ENCODE peak calls at places on chromosomes 2 and 18, in ten cellular contexts. V, W, S, B, E, C, Z, D, R and I are unnamed samples.

GRCh38 chr2:159961005-159961404 is 101.4 kb downstream of the PLA2R1 start:
- DNase-seq in B (peak; percentile 40), Z (no peak), W (peak; percentile 50), V (peak; percentile 49), S (no peak), E (no peak), C (no peak), D (no peak), R (no peak), I (no peak)

GRCh38 chr2:168796583-168797285 is 5.7 kb upstream of the NOSTRIN start:
- DNase-seq in Z (no peak), W (no peak), V (no peak), D (no peak), R (no peak), E (no peak), B (no peak), S (no peak), C (no peak), I (no peak)

GRCh38 chr2:208657468-208657867 is 250.9 kb downstream of the PTH2R start:
- DNase-seq in Z (no peak), D (no peak), E (no peak), C (no peak), V (no peak), R (peak; percentile 55), W (no peak), S (no peak), B (no peak), I (no peak)

GRCh38 chr2:135164431-135164830 is 112.3 kb downstream of the RAB3GAP1 start:
- DNase-seq in Z (no peak), D (no peak), E (no peak), W (peak; percentile 74), B (peak; percentile 95), V (no peak), S (no peak), C (no peak), R (no peak), I (no peak)

GRCh38 chr18:24421831-24422230 is 4.6 kb upstream of the IMPACT start:
- DNase-seq in B (no peak), D (no peak), E (no peak), V (no peak), S (no peak), R (no peak), C (no peak), W (no peak), Z (no peak), I (no peak)

GRCh38 chr2:164606557-164606956 is 14.7 kb downstream of the GRB14 start:
- DNase-seq in D (no peak), S (no peak), E (no peak), C (no peak), R (no peak), V (no peak), W (peak; percentile 60), Z (no peak), B (no peak), I (no peak)

GRCh38 chr2:232979871-232980461 is 33.1 kb downstream of the NGEF start:
- DNase-seq in C (no peak), R (no peak), W (peak; percentile 72), D (no peak), S (no peak), E (no peak), Z (no peak), V (peak; percentile 72), B (peak; percentile 55), I (no peak)

GRCh38 chr2:163210430-163210918 is 371.9 kb upstream of the KCNH7 start:
- DNase-seq in D (no peak), Z (no peak), R (no peak), E (no peak), V (no peak), S (no peak), B (peak; percentile 74), C (no peak), W (peak; percentile 64), I (no peak)

GRCh38 chr2:72778410-72778809 is 47.4 kb downstream of the EXOC6B start:
- DNase-seq in W (peak; percentile 62), R (no peak), Z (no peak), V (no peak), D (no peak), C (no peak), B (peak; percentile 64), S (no peak), E (no peak), I (no peak)

GRCh38 chr18:63346031-63346430 is 21.0 kb downstream of the KDSR start:
- DNase-seq in R (no peak), C (no peak), B (peak; percentile 90), V (no peak), E (no peak), Z (peak; percentile 26), W (no peak), D (no peak), S (no peak), I (no peak)

GRCh38 chr2:74281141-74281540 is 62.1 kb downstream of the SLC4A5 start:
- DNase-seq in D (no peak), W (no peak), S (no peak), B (no peak), R (no peak), E (no peak), Z (no peak), V (no peak), C (no peak), I (no peak)
- H3K27me3 ChIP-seq in D (no peaks in the 10 kb centered on the region), W (peaks cover 4% of the 10 kb centered on the region), S (no peaks in the 10 kb centered on the region), B (no peaks in the 10 kb centered on the region), R (peaks cover 30% of the 10 kb centered on the region), E (no peaks in the 10 kb centered on the region), Z (no peaks in the 10 kb centered on the region), V (no peaks in the 10 kb centered on the region), C (peaks cover 13% of the 10 kb centered on the region), I (no peaks in the 10 kb centered on the region)

DNA sequence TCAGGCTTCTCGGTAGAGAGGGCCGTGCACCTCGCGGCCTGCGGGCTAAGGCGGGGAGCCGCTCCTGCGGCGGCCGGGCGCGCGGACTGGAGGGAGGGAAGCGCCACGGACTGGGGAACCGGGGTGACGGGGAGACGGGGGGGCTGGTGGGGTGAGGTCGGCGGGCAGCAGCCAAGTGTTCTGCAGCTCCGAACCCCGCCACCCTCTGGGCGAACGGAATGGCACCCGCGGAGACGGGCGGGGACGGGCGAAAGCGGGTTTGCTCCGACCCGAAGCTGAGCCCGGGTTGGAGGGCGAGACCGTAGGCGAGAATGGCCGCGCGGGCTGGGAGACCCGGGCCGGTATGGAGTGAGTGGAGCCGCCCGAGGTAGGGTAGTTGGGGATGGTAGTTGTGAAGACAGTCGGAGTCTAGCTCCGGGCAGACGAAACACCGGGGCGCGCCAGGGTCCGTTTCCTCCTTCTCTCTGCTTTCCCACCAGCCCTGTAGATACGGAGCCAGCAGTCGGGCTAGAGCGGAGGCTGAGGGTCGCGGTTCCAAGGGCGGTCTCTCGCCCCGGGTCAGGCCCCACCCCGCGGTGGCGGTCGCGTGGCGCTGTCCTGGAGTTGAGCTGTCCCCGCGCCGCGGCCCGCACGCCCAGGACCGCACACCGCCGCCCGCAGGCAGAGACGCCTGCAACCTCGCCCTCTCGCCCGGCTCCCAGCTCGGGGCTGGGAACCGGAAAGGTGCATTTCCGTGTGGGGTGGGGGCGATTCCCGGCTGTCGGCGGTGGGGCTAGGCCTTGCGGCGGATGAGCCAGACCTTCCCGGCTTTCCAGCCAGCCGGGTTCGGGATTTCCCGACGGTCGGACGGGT is 160.3 kb upstream of the SIX2 start:
- DNase-seq in W (no peak), B (no peak), E (no peak), D (no peak), C (no peak), S (peak; percentile 40), V (no peak), R (peak; percentile 68), Z (no peak), I (no peak)
- H3K4me1 ChIP-seq in W (peaks cover 15% of the 10 kb centered on the region), B (peaks cover 34% of the 10 kb centered on the region), E (peaks cover 20% of the 10 kb centered on the region), D (no peaks in the 10 kb centered on the region), C (no peaks in the 10 kb centered on the region), S (no peaks in the 10 kb centered on the region), V (peaks cover 21% of the 10 kb centered on the region), R (peaks cover 21% of the 10 kb centered on the region), Z (peaks cover 32% of the 10 kb centered on the region), I (peaks cover 13% of the 10 kb centered on the region)

GRCh38 chr2:120423167-120423943 is 77.4 kb downstream of the INHBB start:
- DNase-seq in V (no peak), D (no peak), E (no peak), S (no peak), R (no peak), C (no peak), B (no peak), W (no peak), Z (no peak), I (no peak)

GRCh38 chr2:120422761-120423160 is 76.8 kb downstream of the INHBB start:
- DNase-seq in R (no peak), V (no peak), Z (no peak), D (no peak), E (no peak), B (no peak), W (no peak), C (no peak), S (no peak), I (no peak)

GRCh38 chr2:120421830-120422175 is 75.9 kb downstream of the INHBB start:
- DNase-seq in W (no peak), Z (no peak), C (no peak), E (no peak), R (no peak), D (no peak), S (no peak), V (no peak), B (no peak), I (no peak)

GRCh38 chr2:120425014-120425413 is 79.1 kb downstream of the INHBB start:
- DNase-seq in V (no peak), C (no peak), E (no peak), R (no peak), W (no peak), S (no peak), B (no peak), Z (no peak), D (no peak), I (no peak)

DNA sequence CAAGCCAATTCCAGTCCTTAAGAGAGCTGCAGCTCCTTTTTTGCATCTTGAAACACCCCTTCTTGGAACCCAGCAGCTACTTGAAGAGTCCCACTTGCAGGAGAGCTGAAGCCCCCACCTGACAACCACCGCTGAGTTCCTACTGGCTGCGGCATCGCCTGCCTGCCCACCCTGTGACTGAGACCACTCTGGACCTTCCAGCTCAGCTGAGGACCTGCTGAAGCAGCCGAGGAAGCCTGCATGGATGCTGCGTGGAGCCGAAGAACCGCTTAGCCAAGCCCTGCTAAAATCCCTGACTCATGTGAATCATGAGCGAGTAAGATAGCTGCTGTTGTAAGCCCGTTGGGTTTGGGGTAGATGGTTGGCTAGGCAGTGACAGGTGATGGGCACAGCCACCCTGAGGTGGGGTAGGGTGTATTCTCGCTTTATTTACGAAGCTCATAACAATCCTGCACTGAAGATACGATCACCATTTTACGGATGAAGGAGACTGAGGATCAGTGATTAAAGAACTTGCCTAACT is 78.4 kb downstream of the INHBB start:
- DNase-seq in S (no peak), C (no peak), R (no peak), V (no peak), E (no peak), D (no peak), W (no peak), Z (no peak), B (no peak), I (peak; percentile 3)
- H3K27me3 ChIP-seq in S (no peaks in the 10 kb centered on the region), C (peaks cover 8% of the 10 kb centered on the region), R (peaks cover 61% of the 10 kb centered on the region), V (peaks cover 51% of the 10 kb centered on the region), E (no peaks in the 10 kb centered on the region), D (no peaks in the 10 kb centered on the region), W (peaks cover 65% of the 10 kb centered on the region), Z (peaks cover 63% of the 10 kb centered on the region), B (peaks cover 2% of the 10 kb centered on the region), I (peaks cover 13% of the 10 kb centered on the region)

DNA sequence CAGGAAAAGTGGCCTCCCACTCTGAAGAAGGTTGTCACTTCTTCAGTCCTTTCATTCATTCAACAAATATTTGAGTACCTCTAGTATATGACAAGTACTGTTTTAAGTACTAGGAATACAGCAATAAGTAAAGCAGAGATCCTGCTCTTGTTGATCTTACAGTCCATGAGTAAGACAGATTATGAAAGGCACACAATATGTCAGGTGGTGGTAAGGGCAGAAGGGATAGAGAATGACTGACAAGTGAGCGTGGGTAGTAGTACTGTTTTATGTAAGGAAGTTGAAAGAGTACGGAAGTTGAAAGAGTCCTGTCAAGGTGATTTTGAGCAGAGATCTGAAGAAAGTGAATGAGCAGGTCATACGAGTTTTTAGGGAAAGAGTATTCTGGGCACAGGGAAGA is 111.3 kb downstream of the GALNT1 start:
- DNase-seq in S (no peak), R (no peak), C (no peak), W (no peak), D (no peak), Z (no peak), V (no peak), E (no peak), B (no peak), I (no peak)
- H3K4me1 ChIP-seq in S (peaks cover 13% of the 10 kb centered on the region), R (no peaks in the 10 kb centered on the region), C (no peaks in the 10 kb centered on the region), W (no peaks in the 10 kb centered on the region), D (no peaks in the 10 kb centered on the region), Z (peaks cover 21% of the 10 kb centered on the region), V (no peaks in the 10 kb centered on the region), E (peaks cover 15% of the 10 kb centered on the region), B (peaks cover 17% of the 10 kb centered on the region), I (no peaks in the 10 kb centered on the region)